ENCODE peak calls at places on chromosomes 13 and 19, in five cellular contexts. N is A549, W is GM23338, I is HepG2, P is K562. K is an unnamed sample.
A peak's percentile ranks its signal among the peaks of the same experiment; 100 is the strongest.

GRCh38 chr19:29690842-29691241 is 24.2 kb downstream of the C19orf12 start:
- DNase-seq in I (peak; percentile 67), W (peak; percentile 83), P (peak; percentile 80), N (peak; percentile 83), K (no peak)

GRCh38 chr19:45098521-45099464 is 5.8 kb downstream of the PPP1R37 start:
- DNase-seq in N (no peak), P (no peak), I (peak; percentile 40), W (no peak), K (no peak)

GRCh38 chr13:30340367-30341184 is 33.2 kb upstream of the KATNAL1 start:
- DNase-seq in P (peak; percentile 66), N (no peak), I (no peak), W (no peak), K (no peak)

GRCh38 chr13:112569771-112570288 is 18.1 kb downstream of the TUBGCP3 start:
- DNase-seq in I (no peak), W (no peak), P (no peak), N (no peak), K (no peak)

GRCh38 chr19:50380767-50381166 is 3.4 kb upstream of the POLD1 start:
- DNase-seq in W (no peak), P (no peak), I (no peak), N (no peak), K (no peak)

GRCh38 chr19:31548941-31549340 is 199.7 kb upstream of the TSHZ3 start:
- DNase-seq in N (peak; percentile 33), P (no peak), W (peak; percentile 50), I (no peak), K (no peak)

GRCh38 chr19:1211494-1212234 is 6.1 kb downstream of the STK11 start:
- DNase-seq in I (no peak), N (peak; percentile 47), W (peak; percentile 82), P (no peak), K (no peak)

GRCh38 chr13:89363144-89363543 is 1692.0 kb downstream of the SLITRK5 start:
- DNase-seq in P (no peak), I (no peak), N (no peak), W (peak; percentile 29), K (no peak)

GRCh38 chr19:43423779-43424178 is 9.1 kb downstream of the TEX101 start:
- DNase-seq in W (no peak), N (no peak), I (no peak), P (no peak), K (no peak)

GRCh38 chr13:41418751-41419150 is 38.6 kb upstream of the RGCC start:
- DNase-seq in W (no peak), N (no peak), I (no peak), P (no peak), K (no peak)

GRCh38 chr13:46354143-46355087 is 32.6 kb downstream of the RUBCNL start:
- DNase-seq in P (no peak), N (peak; percentile 78), W (no peak), I (peak; percentile 68), K (peak; percentile 53)

GRCh38 chr19:10769533-10770491 is 51.9 kb downstream of the DNM2 start:
- DNase-seq in N (peak; percentile 48), I (peak; percentile 76), P (peak; percentile 51), W (peak; percentile 39), K (no peak)

GRCh38 chr13:20221772-20222171 is 10.3 kb downstream of the GJB6 start:
- DNase-seq in P (no peak), N (no peak), W (no peak), I (no peak), K (no peak)

GRCh38 chr13:91400094-91400462 is 1.7 kb downstream of the GPC5 start:
- DNase-seq in N (no peak), W (peak; percentile 12), P (no peak), I (no peak), K (no peak)

GRCh38 chr19:1854542-1855039 is 6.3 kb upstream of the REXO1 start:
- DNase-seq in W (peak; percentile 56), P (peak; percentile 72), I (no peak), N (no peak), K (no peak)

GRCh38 chr13:60583911-60584753 is 187.1 kb downstream of the TDRD3 start:
- DNase-seq in P (peak; percentile 26), N (peak; percentile 6), I (no peak), W (peak; percentile 91), K (no peak)

GRCh38 chr13:26978081-26978860 is 193.3 kb downstream of the USP12 start:
- DNase-seq in N (no peak), I (no peak), P (no peak), W (peak; percentile 83), K (no peak)

GRCh38 chr19:5621311-5621944 is 1.1 kb downstream of the SAFB2 start:
- DNase-seq in I (no peak), N (no peak), P (no peak), W (no peak), K (no peak)

DNA sequence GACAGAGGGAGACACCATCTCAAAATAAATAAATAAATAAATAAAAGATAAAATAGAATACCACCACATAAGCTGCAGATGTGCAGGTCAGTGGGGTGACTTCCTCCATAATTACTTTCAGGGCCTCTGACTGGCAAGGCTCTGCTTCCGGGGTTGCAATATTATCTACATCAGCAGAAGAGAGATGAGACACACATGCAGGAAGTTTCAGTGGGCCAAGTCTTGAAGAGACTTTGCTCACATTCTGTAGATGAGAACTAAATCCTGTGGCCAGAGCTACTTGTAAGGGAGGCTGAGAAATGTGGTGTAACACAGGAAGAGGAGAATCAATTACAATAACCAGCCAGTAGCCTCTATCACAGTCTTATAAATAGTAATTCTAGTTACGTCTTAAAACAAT is 89.9 kb upstream of the MAB21L1 start:
- DNase-seq in N (no peak), I (no peak), P (no peak), W (no peak), K (no peak)
- TF ChIP-seq JUNB in N (no peak), I (no peak), P (no peak), W (no peak), K (no peak)

DNA sequence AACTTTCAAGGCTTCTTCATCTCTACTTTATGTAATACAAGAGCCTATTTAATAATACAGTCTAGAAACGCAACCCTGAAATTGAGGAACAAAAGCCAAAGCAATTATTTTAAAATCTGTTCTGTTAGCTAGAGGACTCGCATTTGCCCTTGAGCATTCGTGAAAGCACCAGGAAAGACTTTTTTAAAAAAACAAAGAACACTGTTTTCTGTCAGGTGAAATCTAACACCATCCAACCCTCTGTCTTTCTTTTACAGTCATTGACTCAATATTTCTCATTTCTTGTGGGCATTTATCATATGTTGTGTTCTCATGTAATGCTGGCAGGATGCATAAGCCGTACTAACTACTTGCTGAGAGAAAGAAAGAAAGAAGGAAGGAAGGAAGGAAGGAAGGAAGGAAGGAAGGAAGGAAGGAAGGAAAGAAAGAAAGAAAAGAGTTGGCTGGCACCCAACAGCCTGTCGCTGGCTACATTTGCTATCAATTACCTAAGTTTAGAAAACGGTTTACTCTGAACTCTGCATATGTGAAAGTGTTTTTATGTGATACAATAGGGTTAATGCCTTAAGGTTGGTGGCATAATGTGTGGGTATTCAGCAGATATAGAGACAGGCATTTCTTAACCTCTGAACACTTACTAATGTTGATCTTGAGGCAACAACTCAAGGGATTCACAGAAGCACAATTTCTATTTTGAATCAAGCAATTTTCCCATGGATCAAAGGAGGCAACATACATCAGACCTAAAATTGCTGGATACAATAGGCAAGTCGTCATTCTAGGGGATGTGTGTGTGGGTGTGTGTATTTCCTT is 445.4 kb downstream of the DCT start:
- DNase-seq in W (peak; percentile 29), P (no peak), N (no peak), I (no peak), K (no peak)
- H3K4me3 ChIP-seq in W (no peak overlapping the region), P (no peak overlapping the region), N (no peak overlapping the region), I (no peak overlapping the region), K (no peak overlapping the region)

GRCh38 chr13:75796825-75797224 is 160.7 kb downstream of the LMO7 start:
- DNase-seq in I (no peak), N (no peak), W (no peak), P (no peak), K (no peak)

GRCh38 chr13:75797256-75797655 is 161.1 kb downstream of the LMO7 start:
- DNase-seq in W (no peak), I (no peak), P (no peak), N (no peak), K (no peak)

GRCh38 chr13:75797719-75798118 is 161.6 kb downstream of the LMO7 start:
- DNase-seq in W (no peak), P (no peak), N (no peak), I (no peak), K (no peak)

GRCh38 chr13:75800545-75800944 is 164.4 kb downstream of the LMO7 start:
- DNase-seq in W (peak; percentile 19), P (no peak), N (peak; percentile 33), I (no peak), K (no peak)

GRCh38 chr13:75798353-75799245 is 162.5 kb downstream of the LMO7 start:
- DNase-seq in W (no peak), I (no peak), N (peak; percentile 24), P (no peak), K (no peak)
- TF ChIP-seq JUNB in W (no peak), I (no peak), N (no peak), P (no peak), K (peak; percentile 70)

DNA sequence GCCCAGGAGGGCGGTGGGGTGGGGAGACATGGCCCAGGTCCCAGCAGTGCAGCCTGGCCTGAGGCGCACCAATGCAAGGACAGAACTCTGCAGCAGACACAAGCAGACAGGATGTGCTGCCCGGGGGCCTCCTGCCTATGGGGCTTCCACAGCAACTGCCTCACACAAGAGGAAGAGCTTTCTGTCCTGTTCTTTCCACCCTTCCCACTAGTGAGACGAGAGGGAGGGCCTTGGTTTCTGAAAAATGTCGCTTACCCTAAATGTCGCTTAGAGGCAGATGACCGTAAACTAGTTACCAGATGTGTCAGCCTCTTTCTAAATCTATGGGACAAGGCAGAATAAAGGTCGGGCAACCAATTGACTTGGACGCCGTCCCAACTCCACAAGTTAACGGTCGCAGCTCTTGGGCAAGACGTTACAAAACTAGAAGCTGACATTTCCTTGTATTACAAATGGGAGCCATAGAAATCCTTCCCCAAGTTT is at the start of gene LAIR1:
- DNase-seq in P (no peak), W (no peak), N (no peak), I (no peak), K (no peak)
- H3K4me3 ChIP-seq in P (no peak within 1 kb of the TSS), W (no peak within 1 kb of the TSS), N (no peak within 1 kb of the TSS), I (no peak within 1 kb of the TSS), K (no peak within 1 kb of the TSS)

DNA sequence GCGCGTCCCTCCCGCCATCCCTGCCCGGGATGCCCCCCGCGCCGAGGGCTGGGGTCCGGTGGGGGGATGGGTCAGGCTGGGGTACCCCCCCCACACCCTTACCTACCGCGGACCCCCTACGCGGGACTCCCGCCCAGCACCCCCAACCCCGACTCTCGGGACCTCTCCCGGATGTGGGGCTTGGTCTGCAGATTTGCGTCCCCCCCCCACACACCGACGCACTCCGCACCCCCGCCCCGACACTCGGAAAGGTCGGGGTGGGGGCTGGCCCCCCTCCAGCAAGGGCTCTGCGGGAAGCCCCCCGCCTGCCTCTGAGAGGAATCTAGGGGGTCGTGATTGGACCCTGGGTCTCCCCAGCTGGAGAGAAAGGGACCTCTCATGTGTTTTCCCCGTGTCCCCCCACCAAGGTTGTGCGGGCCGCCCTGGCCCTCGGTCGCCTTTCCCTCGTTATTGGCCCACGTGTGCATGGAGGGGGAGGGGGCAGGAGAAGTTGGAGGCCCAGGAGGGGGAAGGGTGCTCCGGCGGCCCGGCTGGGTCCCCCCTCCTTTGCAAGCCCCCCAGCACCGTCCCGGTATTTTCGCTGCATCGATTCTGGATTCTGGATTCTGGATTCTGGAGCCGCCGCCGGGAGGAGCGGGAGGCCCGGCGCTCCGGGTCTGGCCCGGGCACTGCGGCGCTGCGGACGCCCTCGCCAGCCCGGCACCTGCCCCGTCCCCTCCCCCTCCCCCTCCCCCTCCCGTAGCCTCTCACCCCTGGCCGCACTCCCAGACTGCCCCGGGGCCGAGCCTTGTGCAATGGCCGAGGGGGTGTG is 583 bp downstream of the NFIC start:
- DNase-seq in I (no peak), P (peak; percentile 81), W (no peak), N (no peak), K (no peak)
- TF ChIP-seq JUNB in I (no peak), P (no peak), W (no peak), N (no peak), K (no peak)

GRCh38 chr19:46784262-46785053 is 3.9 kb downstream of the SLC1A5 start:
- DNase-seq in N (peak; percentile 97), W (peak; percentile 82), P (peak; percentile 90), I (peak; percentile 80), K (peak; percentile 62)
- H3K4me3 ChIP-seq in N (peak overlapping the region; percentile 66), W (peak overlapping the region; percentile 98), P (peak overlapping the region; percentile 91), I (peak overlapping the region; percentile 87), K (peak overlapping the region; percentile 100)